ENCODE peak calls at places on chromosomes 11 and 22, in nine cellular contexts. C is psoas muscle, F is GM23338, X is left ventricle myocardium inferior, A is adrenal gland, U is upper lobe of right lung, Y is GM12878, D is uterus, O is tibial artery. G is an unnamed sample. For H3K36me3, the result is how much of the 10 kb centered on the place peaks cover.

GRCh38 chr11:2210366-2211112 is 38.9 kb upstream of the TH start:
- DNase-seq in C (peak), F (no peak), X (no peak), A (no peak), U (peak), Y (no peak), D (peak), O (peak), G (no peak)

GRCh38 chr11:2750601-2751522 is 51.1 kb upstream of the KCNQ1OT1 start:
- DNase-seq in C (peak), F (no peak), X (peak), A (peak), U (peak), Y (no peak), D (peak), O (no peak), G (peak)

GRCh38 chr11:76654310-76654851 is 16.2 kb downstream of the LRRC32 start:
- DNase-seq in C (peak), F (no peak), X (peak), A (peak), U (no peak), Y (no peak), D (peak), O (peak), G (peak)

GRCh38 chr22:46609175-46609690 is 11.0 kb upstream of the GRAMD4 start:
- DNase-seq in C (no peak), F (no peak), X (no peak), A (no peak), U (no peak), Y (no peak), D (no peak), O (no peak), G (peak)

GRCh38 chr11:41316726-41317125 is 142.7 kb downstream of the LRRC4C start:
- DNase-seq in C (no peak), F (no peak), X (no peak), A (peak), U (no peak), Y (no peak), D (no peak), O (no peak), G (no peak)

GRCh38 chr11:66782726-66783125 is 53.7 kb upstream of the SPTBN2 start:
- DNase-seq in C (no peak), F (no peak), X (no peak), A (no peak), U (no peak), Y (no peak), D (no peak), O (no peak), G (no peak)

GRCh38 chr11:61328351-61328750 is 4.6 kb downstream of the DDB1 start:
- DNase-seq in C (peak), F (no peak), X (no peak), A (no peak), U (no peak), Y (no peak), D (no peak), O (no peak), G (no peak)

GRCh38 chr11:128726464-128727139 is 32.7 kb downstream of the FLI1 start:
- DNase-seq in C (no peak), F (no peak), X (no peak), A (peak), U (no peak), Y (no peak), D (no peak), O (peak), G (no peak)

GRCh38 chr11:110077866-110078325 is 15.3 kb upstream of the ZC3H12C start:
- DNase-seq in C (no peak), F (peak), X (no peak), A (peak), U (no peak), Y (peak), D (no peak), O (no peak), G (peak)

GRCh38 chr11:133901316-133901715 is 55.5 kb downstream of the IGSF9B start:
- DNase-seq in C (no peak), F (no peak), X (no peak), A (no peak), U (no peak), Y (no peak), D (no peak), O (no peak), G (no peak)

DNA sequence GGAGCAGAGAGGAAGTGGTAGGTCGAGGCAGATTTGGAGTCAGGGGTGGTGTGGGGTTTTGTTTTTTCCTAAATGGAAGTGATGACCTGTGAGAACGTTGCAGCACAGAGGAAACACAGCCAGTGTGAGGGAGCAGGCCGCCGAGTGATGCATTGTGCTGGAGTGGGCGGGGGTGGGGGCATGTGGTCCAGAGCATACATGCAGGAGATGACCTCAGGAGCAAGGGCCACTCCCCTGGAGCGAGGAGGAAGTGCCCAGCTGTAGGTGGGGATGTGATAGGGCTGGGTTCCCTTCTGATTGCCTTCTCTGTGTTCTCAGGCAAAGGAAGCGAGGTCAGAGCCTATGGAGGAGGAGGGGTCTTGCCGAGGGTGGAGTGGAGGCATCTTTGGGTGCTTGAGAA is 81.4 kb downstream of the PPP6R3 start:
- DNase-seq in C (no peak), F (no peak), X (no peak), A (no peak), U (no peak), Y (no peak), D (no peak), O (no peak), G (no peak)
- H3K36me3 ChIP-seq in C (under half), F (under half), X (half or more), A (under half), U (half or more), Y (under half), D (under half), O (under half), G (under half)

DNA sequence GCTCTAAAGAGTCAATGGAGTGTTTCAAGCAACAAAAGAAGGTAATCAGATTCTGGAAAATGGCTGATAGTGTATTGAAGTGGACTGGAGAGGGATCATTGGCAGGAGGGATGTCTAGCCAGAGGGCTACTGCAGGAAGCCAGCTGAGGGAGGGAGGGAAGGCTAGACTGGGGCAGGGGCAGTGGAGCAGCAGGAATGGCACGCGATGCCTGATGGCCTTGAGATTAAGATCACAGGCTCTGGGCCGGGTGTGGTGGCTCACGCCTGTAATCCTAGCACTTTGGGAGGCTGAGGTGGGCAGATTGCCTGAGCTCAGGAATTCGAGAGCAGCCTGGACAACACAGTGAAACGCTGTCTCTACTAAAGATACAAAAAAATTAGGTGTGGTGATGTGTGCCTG is 47.5 kb upstream of the PRDM11 start:
- DNase-seq in C (no peak), F (no peak), X (no peak), A (no peak), U (no peak), Y (no peak), D (no peak), O (no peak), G (no peak)
- TF ChIP-seq CTCF in C (no peak), F (no peak), X (no peak), A (no peak), U (no peak), Y (no peak), D (no peak), O (no peak), G (no peak)

GRCh38 chr22:23411739-23412138 is 168.4 kb downstream of the IGLL1 start:
- DNase-seq in C (no peak), F (no peak), X (no peak), A (no peak), U (no peak), Y (no peak), D (no peak), O (no peak), G (no peak)
- H3K36me3 ChIP-seq in C (under half), F (under half), X (under half), A (under half), U (under half), Y (under half), D (under half), O (under half), G (under half)

DNA sequence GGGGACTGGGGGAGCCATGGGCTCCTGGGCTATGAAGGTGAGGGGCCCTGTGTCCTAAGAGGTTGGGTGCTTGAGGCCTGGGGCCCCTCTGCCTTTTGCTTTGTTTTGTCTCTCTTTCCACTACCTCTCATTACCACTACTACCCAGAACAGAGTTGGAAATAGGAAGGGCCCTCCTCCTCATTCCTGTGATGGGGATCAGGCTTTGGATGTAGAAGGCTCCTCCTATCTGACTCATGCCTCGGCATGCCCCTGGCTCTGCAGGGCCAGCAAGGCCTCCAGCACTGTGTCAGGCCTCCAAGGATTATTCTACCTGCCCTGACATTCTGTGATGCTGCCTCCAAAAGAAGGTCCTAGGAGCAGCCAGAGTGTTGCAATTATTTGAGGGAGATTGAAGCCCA is 766 bp downstream of the IZUMO1R start:
- DNase-seq in C (no peak), F (no peak), X (no peak), A (no peak), U (no peak), Y (no peak), D (peak), O (no peak), G (no peak)
- TF ChIP-seq CTCF in C (no peak), F (no peak), X (no peak), A (no peak), U (no peak), Y (no peak), D (no peak), O (no peak), G (no peak)

GRCh38 chr22:19675428-19675827 is 38.9 kb upstream of the SEPTIN5 start:
- DNase-seq in C (no peak), F (no peak), X (no peak), A (no peak), U (no peak), Y (no peak), D (no peak), O (no peak), G (no peak)
- H3K36me3 ChIP-seq in C (under half), F (under half), X (under half), A (under half), U (under half), Y (under half), D (under half), O (under half), G (under half)